ENCODE peak calls at places on chromosome 14, in seven cellular contexts. V is HCT116, O is transverse colon, B is H9, H is right cardiac atrium, D is body of pancreas, K is PC-9. W is an unnamed sample. For H3K4me1, the result is how much of the 10 kb centered on the place peaks cover.

GRCh38 chr14:104979758-104980591 is 1.8 kb upstream of the AHNAK2 start:
- DNase-seq in V (no peak), O (no peak), B (peak), H (peak), D (peak), K (peak), W (peak)

GRCh38 chr14:52080171-52080800 is 11.4 kb upstream of the NID2 start:
- DNase-seq in V (no peak), O (no peak), B (no peak), H (peak), D (no peak), K (peak), W (no peak)

GRCh38 chr14:65035049-65035448 is 48.4 kb downstream of the FNTB start:
- DNase-seq in V (no peak), O (no peak), B (no peak), H (peak), D (peak), K (no peak), W (peak)

GRCh38 chr14:42057176-42057575 is 450.5 kb downstream of the LRFN5 start:
- DNase-seq in V (no peak), O (no peak), B (no peak), H (no peak), D (no peak), K (no peak), W (no peak)

GRCh38 chr14:86961106-86961716 is 1031.8 kb downstream of the GALC start:
- DNase-seq in V (no peak), O (no peak), B (peak), H (no peak), D (peak), K (no peak), W (no peak)

GRCh38 chr14:93114068-93114710 is 1.5 kb downstream of the ITPK1 start:
- DNase-seq in V (no peak), O (no peak), B (no peak), H (no peak), D (peak), K (no peak), W (no peak)

GRCh38 chr14:44530482-44530881 is 23.4 kb upstream of the FSCB start:
- DNase-seq in V (no peak), O (no peak), B (no peak), H (no peak), D (no peak), K (no peak), W (no peak)

GRCh38 chr14:29111554-29111953 is 345.0 kb downstream of the FOXG1 start:
- DNase-seq in V (no peak), O (no peak), B (no peak), H (no peak), D (no peak), K (peak), W (no peak)

GRCh38 chr14:92754956-92755355 is 6.5 kb upstream of the LGMN start:
- DNase-seq in V (no peak), O (no peak), B (no peak), H (no peak), D (peak), K (no peak), W (no peak)

GRCh38 chr14:21308479-21309237 is 28.8 kb downstream of the RPGRIP1 start:
- DNase-seq in V (peak), O (peak), B (peak), H (peak), D (peak), K (peak), W (peak)

GRCh38 chr14:73255693-73256225 is 18.5 kb downstream of the PAPLN start:
- DNase-seq in V (no peak), O (no peak), B (no peak), H (no peak), D (no peak), K (no peak), W (no peak)

GRCh38 chr14:74609721-74610120 is 2.3 kb downstream of the LTBP2 start:
- DNase-seq in V (no peak), O (no peak), B (no peak), H (no peak), D (no peak), K (no peak), W (no peak)

GRCh38 chr14:70907172-70907995 is at the start of gene PCNX1:
- DNase-seq in V (peak), O (peak), B (peak), H (peak), D (peak), K (peak), W (peak)

GRCh38 chr14:55383039-55383438 is 28.6 kb downstream of the ATG14 start:
- DNase-seq in V (no peak), O (no peak), B (no peak), H (peak), D (no peak), K (no peak), W (no peak)

GRCh38 chr14:26008290-26008689 is 589.5 kb downstream of the NOVA1 start:
- DNase-seq in V (no peak), O (no peak), B (peak), H (no peak), D (no peak), K (no peak), W (no peak)

GRCh38 chr14:55267816-55268215 is 3.4 kb upstream of the FBXO34 start:
- DNase-seq in V (no peak), O (no peak), B (no peak), H (no peak), D (peak), K (no peak), W (no peak)

GRCh38 chr14:88323520-88324199 is 591 bp upstream of the KCNK10 start:
- DNase-seq in V (no peak), O (no peak), B (peak), H (no peak), D (peak), K (no peak), W (no peak)

GRCh38 chr14:71472961-71473340 is 459.3 kb upstream of the RGS6 start:
- DNase-seq in V (no peak), O (no peak), B (no peak), H (no peak), D (no peak), K (no peak), W (no peak)

GRCh38 chr14:41739203-41739602 is 132.5 kb downstream of the LRFN5 start:
- DNase-seq in V (no peak), O (no peak), B (no peak), H (no peak), D (no peak), K (no peak), W (no peak)

GRCh38 chr14:42563313-42563712 is 956.6 kb downstream of the LRFN5 start:
- DNase-seq in V (no peak), O (no peak), B (no peak), H (no peak), D (no peak), K (no peak), W (no peak)

GRCh38 chr14:64210211-64210610 is 84.0 kb downstream of the ESR2 start:
- DNase-seq in V (no peak), O (no peak), B (no peak), H (no peak), D (no peak), K (no peak), W (no peak)

DNA sequence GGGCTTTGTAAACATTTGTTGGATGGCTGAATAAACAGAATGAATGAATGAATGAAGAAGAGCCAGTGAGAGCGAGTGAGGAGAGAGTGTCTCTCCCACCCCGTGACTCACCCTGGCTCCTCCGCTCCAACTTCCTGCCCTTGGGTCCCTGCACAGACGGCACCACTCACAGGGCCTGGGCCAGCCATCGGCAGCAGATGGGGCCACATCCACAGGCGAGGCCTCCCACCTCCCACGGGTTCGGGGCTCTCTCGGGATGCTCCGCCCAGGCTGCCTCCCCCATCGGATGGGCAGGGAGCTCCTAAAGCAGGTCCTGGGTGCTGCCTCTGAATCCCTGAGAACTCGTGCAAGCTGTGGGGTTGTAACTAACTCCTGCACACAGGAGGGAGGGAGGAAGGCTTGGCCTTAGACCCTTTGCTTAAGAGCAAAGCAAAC is 41.3 kb downstream of the CCNK start:
- DNase-seq in V (no peak), O (no peak), B (no peak), H (peak), D (no peak), K (no peak), W (peak)
- H3K4me1 ChIP-seq in V (under half), O (under half), B (under half), H (under half), D (under half), K (under half), W (under half)

GRCh38 chr14:61453103-61453767 is 131.9 kb downstream of the PRKCH start:
- DNase-seq in V (no peak), O (no peak), B (no peak), H (no peak), D (no peak), K (no peak), W (no peak)

GRCh38 chr14:61454545-61454944 is 133.2 kb downstream of the PRKCH start:
- DNase-seq in V (no peak), O (no peak), B (no peak), H (peak), D (peak), K (no peak), W (no peak)

GRCh38 chr14:61452452-61452851 is 131.1 kb downstream of the PRKCH start:
- DNase-seq in V (no peak), O (no peak), B (no peak), H (no peak), D (no peak), K (no peak), W (no peak)

GRCh38 chr14:61451491-61451890 is 130.1 kb downstream of the PRKCH start:
- DNase-seq in V (no peak), O (no peak), B (no peak), H (no peak), D (no peak), K (no peak), W (no peak)

GRCh38 chr14:61451891-61452400 is 130.6 kb downstream of the PRKCH start:
- DNase-seq in V (no peak), O (no peak), B (no peak), H (no peak), D (no peak), K (no peak), W (no peak)
- H3K4me1 ChIP-seq in V (under half), O (under half), B (under half), H (under half), D (under half), K (under half), W (under half)

GRCh38 chr14:79080040-79080439 is 909.9 kb downstream of the NRXN3 start:
- DNase-seq in V (no peak), O (no peak), B (no peak), H (no peak), D (no peak), K (no peak), W (no peak)
- H3K4me1 ChIP-seq in V (under half), O (under half), B (under half), H (under half), D (under half), K (under half), W (under half)

DNA sequence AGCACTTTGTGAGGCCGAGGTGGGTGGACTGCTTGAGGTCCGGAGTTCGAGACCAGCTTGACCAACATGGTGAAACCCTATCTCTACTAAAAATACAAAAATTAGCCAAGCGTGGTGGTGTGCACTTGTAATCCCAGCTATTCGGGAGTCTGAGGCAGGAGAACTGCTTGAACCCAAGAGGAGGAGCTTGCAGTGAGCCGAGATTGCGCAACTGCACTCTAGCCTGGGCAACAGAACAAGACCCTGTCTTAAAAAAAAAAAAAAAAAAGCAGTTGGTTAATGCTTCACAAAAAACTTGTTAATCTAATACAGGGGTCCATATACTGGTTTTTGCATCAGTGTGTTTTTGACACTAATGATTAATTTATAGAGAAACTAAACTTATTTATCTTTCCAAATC is 18.5 kb upstream of the SLC7A8 start:
- DNase-seq in V (no peak), O (no peak), B (no peak), H (no peak), D (no peak), K (no peak), W (no peak)
- H3K4me1 ChIP-seq in V (under half), O (under half), B (under half), H (under half), D (under half), K (under half), W (under half)

DNA sequence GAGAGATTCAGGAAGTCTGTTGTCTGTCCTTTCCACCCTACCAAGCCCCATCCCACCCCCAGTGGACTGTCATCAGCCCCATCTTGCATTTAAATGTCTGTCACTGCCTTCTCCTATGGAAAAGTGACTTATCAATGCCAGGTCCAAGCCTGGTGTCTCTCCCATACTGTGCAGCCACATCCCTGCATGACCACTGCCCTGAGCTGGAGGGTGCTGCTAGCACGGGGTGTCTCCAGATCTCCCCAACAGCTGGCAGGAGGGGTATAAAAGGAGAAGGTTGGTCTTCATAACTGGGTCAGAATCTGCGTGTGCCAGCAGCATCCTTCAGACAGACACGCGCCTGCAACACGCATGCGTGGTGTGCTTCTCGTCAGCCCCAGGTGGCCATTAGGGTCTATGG is 154.4 kb upstream of the HIF1A start:
- DNase-seq in V (no peak), O (no peak), B (no peak), H (no peak), D (no peak), K (no peak), W (no peak)
- H3K4me1 ChIP-seq in V (under half), O (half or more), B (under half), H (under half), D (half or more), K (under half), W (half or more)

DNA sequence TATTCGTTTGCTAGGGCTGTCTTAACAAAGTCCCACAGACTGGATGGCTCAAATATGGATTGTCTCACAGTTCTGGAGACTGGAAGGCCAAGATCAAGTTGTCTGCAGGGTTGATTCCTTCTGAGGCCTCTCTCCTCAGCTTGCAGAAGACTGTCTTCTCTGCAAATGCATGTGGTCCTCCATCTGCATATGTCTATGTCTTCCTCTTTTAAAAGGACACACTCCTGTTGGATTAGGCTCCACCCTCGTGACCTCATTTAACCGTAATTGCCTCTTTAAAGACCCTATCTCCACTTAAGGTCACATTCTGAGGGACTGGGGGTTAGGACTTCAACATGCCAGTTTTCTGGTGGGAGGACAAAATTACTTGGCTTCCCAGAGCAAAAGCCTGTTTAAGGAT is 123.3 kb downstream of the SLC38A6 start:
- DNase-seq in V (no peak), O (no peak), B (no peak), H (no peak), D (no peak), K (no peak), W (no peak)
- H3K4me1 ChIP-seq in V (under half), O (under half), B (under half), H (under half), D (under half), K (under half), W (half or more)

GRCh38 chr14:69880851-69881250 is 1.6 kb downstream of the SMOC1 start:
- DNase-seq in V (no peak), O (no peak), B (no peak), H (no peak), D (no peak), K (no peak), W (no peak)
- H3K4me1 ChIP-seq in V (under half), O (under half), B (under half), H (under half), D (under half), K (under half), W (under half)

DNA sequence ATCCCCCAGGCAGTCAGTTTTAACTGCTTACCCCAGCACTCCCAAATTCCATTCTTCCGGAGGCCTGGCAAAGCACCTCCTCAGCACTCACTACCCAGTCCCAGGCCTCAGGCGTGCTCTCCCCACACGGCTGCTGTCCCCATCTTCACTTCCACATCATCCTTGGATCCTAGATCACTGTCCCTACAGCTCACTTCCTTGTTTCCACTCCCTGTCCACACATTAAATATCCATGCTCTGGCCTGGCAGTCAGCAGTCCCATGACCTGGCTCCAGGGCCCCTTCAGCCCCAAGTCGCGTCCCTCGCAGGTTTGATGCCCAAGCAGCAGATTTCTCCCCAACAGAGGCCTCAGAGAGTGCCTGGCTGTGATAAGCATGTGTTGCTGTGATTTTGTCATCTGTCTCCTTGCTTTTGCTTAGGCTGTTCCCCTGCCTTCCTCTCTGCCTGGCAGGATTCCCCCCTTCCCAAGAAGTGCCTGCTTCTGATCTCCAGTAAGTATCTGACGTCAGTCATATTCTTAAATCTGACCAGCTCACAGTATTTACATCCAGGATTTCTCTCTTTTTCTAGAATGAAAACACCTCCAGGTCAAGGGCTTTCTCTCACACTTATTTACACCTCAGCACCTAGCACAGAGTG is 241.7 kb downstream of the ZFP36L1 start:
- DNase-seq in V (no peak), O (no peak), B (no peak), H (no peak), D (no peak), K (no peak), W (peak)
- H3K4me1 ChIP-seq in V (half or more), O (half or more), B (under half), H (under half), D (under half), K (half or more), W (under half)

GRCh38 chr14:100622234-100622633 is 35.0 kb upstream of the BEGAIN start:
- DNase-seq in V (no peak), O (peak), B (no peak), H (peak), D (peak), K (no peak), W (peak)
- H3K4me1 ChIP-seq in V (under half), O (under half), B (under half), H (under half), D (under half), K (under half), W (under half)

W was measured in left lung.